ENCODE peak calls at places on chromosomes 1 and 21, in six cellular contexts. One of them, this sample, is unnamed.

GRCh38 chr21:18954415-18954972 is 550.9 kb upstream of the TMPRSS15 start:
- DNase-seq in neural crest cell: no peak
- DNase-seq in stimulated activated CD4-positive, alpha-beta T cell treated with anti-CD3 and anti-CD28 coated beads, TNF-alpha, amount 100 ng/mL, for 48 hours: no peak
- DNase-seq in iris pigment epithelial cell: no peak
- DNase-seq in NCI-H1105: no peak
- DNase-seq in stimulated activated naive CD4-positive, alpha-beta T cell treated with Interleukin-2 at 50 U/mL for 16 hours: no peak
- DNase-seq in this sample: no peak

GRCh38 chr1:109499661-109500536 is 6.0 kb downstream of the CYB561D1 start:
- DNase-seq in iris pigment epithelial cell: peak; percentile 60
- DNase-seq in neural crest cell: no peak
- DNase-seq in NCI-H1105: peak; percentile 21
- DNase-seq in stimulated activated naive CD4-positive, alpha-beta T cell treated with Interleukin-2 at 50 U/mL for 16 hours: peak; percentile 49
- DNase-seq in stimulated activated CD4-positive, alpha-beta T cell treated with anti-CD3 and anti-CD28 coated beads, TNF-alpha, amount 100 ng/mL, for 48 hours: no peak
- DNase-seq in this sample: peak; percentile 54

GRCh38 chr21:33117268-33117888 is 47.4 kb downstream of the OLIG1 start:
- DNase-seq in iris pigment epithelial cell: no peak
- DNase-seq in stimulated activated CD4-positive, alpha-beta T cell treated with anti-CD3 and anti-CD28 coated beads, TNF-alpha, amount 100 ng/mL, for 48 hours: no peak
- DNase-seq in NCI-H1105: no peak
- DNase-seq in neural crest cell: no peak
- DNase-seq in stimulated activated naive CD4-positive, alpha-beta T cell treated with Interleukin-2 at 50 U/mL for 16 hours: no peak
- DNase-seq in this sample: no peak

GRCh38 chr1:246324711-246325110 is 182.4 kb downstream of the SMYD3 start:
- DNase-seq in iris pigment epithelial cell: peak; percentile 58
- DNase-seq in NCI-H1105: no peak
- DNase-seq in neural crest cell: no peak
- DNase-seq in stimulated activated CD4-positive, alpha-beta T cell treated with anti-CD3 and anti-CD28 coated beads, TNF-alpha, amount 100 ng/mL, for 48 hours: no peak
- DNase-seq in stimulated activated naive CD4-positive, alpha-beta T cell treated with Interleukin-2 at 50 U/mL for 16 hours: no peak
- DNase-seq in this sample: no peak

GRCh38 chr1:101250656-101251272 is 13.9 kb downstream of the S1PR1 start:
- DNase-seq in stimulated activated naive CD4-positive, alpha-beta T cell treated with Interleukin-2 at 50 U/mL for 16 hours: no peak
- DNase-seq in stimulated activated CD4-positive, alpha-beta T cell treated with anti-CD3 and anti-CD28 coated beads, TNF-alpha, amount 100 ng/mL, for 48 hours: no peak
- DNase-seq in iris pigment epithelial cell: no peak
- DNase-seq in NCI-H1105: no peak
- DNase-seq in neural crest cell: no peak
- DNase-seq in this sample: no peak

GRCh38 chr1:29767088-29767685 is 530.9 kb downstream of the PTPRU start:
- DNase-seq in iris pigment epithelial cell: no peak
- DNase-seq in neural crest cell: no peak
- DNase-seq in stimulated activated CD4-positive, alpha-beta T cell treated with anti-CD3 and anti-CD28 coated beads, TNF-alpha, amount 100 ng/mL, for 48 hours: no peak
- DNase-seq in NCI-H1105: no peak
- DNase-seq in stimulated activated naive CD4-positive, alpha-beta T cell treated with Interleukin-2 at 50 U/mL for 16 hours: no peak
- DNase-seq in this sample: no peak

GRCh38 chr1:211577277-211577825 is 1.6 kb downstream of the SLC30A1 start:
- DNase-seq in NCI-H1105: peak; percentile 14
- DNase-seq in stimulated activated naive CD4-positive, alpha-beta T cell treated with Interleukin-2 at 50 U/mL for 16 hours: no peak
- DNase-seq in neural crest cell: no peak
- DNase-seq in stimulated activated CD4-positive, alpha-beta T cell treated with anti-CD3 and anti-CD28 coated beads, TNF-alpha, amount 100 ng/mL, for 48 hours: no peak
- DNase-seq in iris pigment epithelial cell: no peak
- DNase-seq in this sample: no peak

GRCh38 chr1:91015794-91016550 is 5.9 kb downstream of the ZNF644 start:
- DNase-seq in iris pigment epithelial cell: peak; percentile 49
- DNase-seq in stimulated activated naive CD4-positive, alpha-beta T cell treated with Interleukin-2 at 50 U/mL for 16 hours: no peak
- DNase-seq in neural crest cell: no peak
- DNase-seq in NCI-H1105: no peak
- DNase-seq in stimulated activated CD4-positive, alpha-beta T cell treated with anti-CD3 and anti-CD28 coated beads, TNF-alpha, amount 100 ng/mL, for 48 hours: no peak
- DNase-seq in this sample: no peak

GRCh38 chr1:183845681-183846080 is 40.8 kb downstream of the RGL1 start:
- DNase-seq in NCI-H1105: no peak
- DNase-seq in stimulated activated CD4-positive, alpha-beta T cell treated with anti-CD3 and anti-CD28 coated beads, TNF-alpha, amount 100 ng/mL, for 48 hours: no peak
- DNase-seq in neural crest cell: no peak
- DNase-seq in iris pigment epithelial cell: no peak
- DNase-seq in stimulated activated naive CD4-positive, alpha-beta T cell treated with Interleukin-2 at 50 U/mL for 16 hours: no peak
- DNase-seq in this sample: no peak

GRCh38 chr1:6962390-6962955 is 177.2 kb downstream of the CAMTA1 start:
- DNase-seq in neural crest cell: peak; percentile 62
- DNase-seq in NCI-H1105: peak; percentile 88
- DNase-seq in iris pigment epithelial cell: no peak
- DNase-seq in stimulated activated naive CD4-positive, alpha-beta T cell treated with Interleukin-2 at 50 U/mL for 16 hours: peak; percentile 15
- DNase-seq in stimulated activated CD4-positive, alpha-beta T cell treated with anti-CD3 and anti-CD28 coated beads, TNF-alpha, amount 100 ng/mL, for 48 hours: peak; percentile 79
- DNase-seq in this sample: peak; percentile 52

GRCh38 chr1:32333251-32333963 is 2.6 kb downstream of the MARCKSL1 start:
- DNase-seq in neural crest cell: no peak
- DNase-seq in stimulated activated naive CD4-positive, alpha-beta T cell treated with Interleukin-2 at 50 U/mL for 16 hours: no peak
- DNase-seq in iris pigment epithelial cell: no peak
- DNase-seq in NCI-H1105: no peak
- DNase-seq in stimulated activated CD4-positive, alpha-beta T cell treated with anti-CD3 and anti-CD28 coated beads, TNF-alpha, amount 100 ng/mL, for 48 hours: no peak
- DNase-seq in this sample: no peak

GRCh38 chr1:239493736-239494285 is 107.4 kb downstream of the CHRM3 start:
- DNase-seq in stimulated activated naive CD4-positive, alpha-beta T cell treated with Interleukin-2 at 50 U/mL for 16 hours: no peak
- DNase-seq in NCI-H1105: no peak
- DNase-seq in neural crest cell: no peak
- DNase-seq in iris pigment epithelial cell: peak; percentile 29
- DNase-seq in stimulated activated CD4-positive, alpha-beta T cell treated with anti-CD3 and anti-CD28 coated beads, TNF-alpha, amount 100 ng/mL, for 48 hours: no peak
- DNase-seq in this sample: no peak

GRCh38 chr1:205013683-205014367 is 29.2 kb upstream of the CNTN2 start:
- DNase-seq in stimulated activated CD4-positive, alpha-beta T cell treated with anti-CD3 and anti-CD28 coated beads, TNF-alpha, amount 100 ng/mL, for 48 hours: no peak
- DNase-seq in neural crest cell: no peak
- DNase-seq in NCI-H1105: peak; percentile 67
- DNase-seq in stimulated activated naive CD4-positive, alpha-beta T cell treated with Interleukin-2 at 50 U/mL for 16 hours: no peak
- DNase-seq in iris pigment epithelial cell: peak; percentile 7
- DNase-seq in this sample: no peak

GRCh38 chr1:150009604-150010387 is 730 bp downstream of the OTUD7B start:
- DNase-seq in stimulated activated naive CD4-positive, alpha-beta T cell treated with Interleukin-2 at 50 U/mL for 16 hours: peak; percentile 60
- DNase-seq in iris pigment epithelial cell: peak; percentile 90
- DNase-seq in NCI-H1105: peak; percentile 16
- DNase-seq in neural crest cell: no peak
- DNase-seq in stimulated activated CD4-positive, alpha-beta T cell treated with anti-CD3 and anti-CD28 coated beads, TNF-alpha, amount 100 ng/mL, for 48 hours: peak; percentile 54
- DNase-seq in this sample: peak; percentile 56

This sample was measured in activated CD4-positive, alpha-beta memory T cell treated with anti-CD3 and anti-CD28 coated beads, Interleukin-2, amount 10 ng/mL, durations not matched to agents 7 days and 5 days.